ENCODE peak calls at places on chromosomes 5 and 9, in nine cellular contexts. V, X, Y, P, R, I, C, Q and N are unnamed samples.

GRCh38 chr9:90613502-90613901 is 29.1 kb downstream of the DIRAS2 start:
- DNase-seq in V (no peak), X (no peak), Y (no peak), P (no peak), R (no peak), I (no peak), C (no peak), Q (no peak), N (no peak)

GRCh38 chr5:168947212-168947868 is 353.6 kb downstream of the SLIT3 start:
- DNase-seq in V (no peak), X (no peak), Y (peak; percentile 20), P (peak; percentile 3), R (peak; percentile 55), I (no peak), C (peak; percentile 10), Q (peak; percentile 74), N (peak; percentile 16)

GRCh38 chr9:10048994-10049393 is 563.8 kb downstream of the PTPRD start:
- DNase-seq in V (no peak), X (no peak), Y (no peak), P (no peak), R (no peak), I (no peak), C (no peak), Q (no peak), N (no peak)

GRCh38 chr5:143261748-143262392 is 141.6 kb downstream of the NR3C1 start:
- DNase-seq in V (no peak), X (no peak), Y (no peak), P (no peak), R (no peak), I (no peak), C (no peak), Q (peak; percentile 88), N (no peak)

GRCh38 chr9:27626629-27627564 is 53.6 kb upstream of the C9orf72 start:
- DNase-seq in V (no peak), X (no peak), Y (no peak), P (no peak), R (no peak), I (no peak), C (no peak), Q (no peak), N (no peak)

GRCh38 chr5:122661496-122662180 is 113.2 kb upstream of the SNX2 start:
- DNase-seq in V (no peak), X (no peak), Y (no peak), P (no peak), R (no peak), I (no peak), C (no peak), Q (peak; percentile 28), N (no peak)

GRCh38 chr9:97668485-97668884 is 28.7 kb downstream of the XPA start:
- DNase-seq in V (no peak), X (no peak), Y (no peak), P (no peak), R (no peak), I (no peak), C (no peak), Q (no peak), N (no peak)

GRCh38 chr5:68452286-68452685 is 236.7 kb downstream of the PIK3R1 start:
- DNase-seq in V (no peak), X (no peak), Y (no peak), P (no peak), R (no peak), I (no peak), C (no peak), Q (no peak), N (no peak)

GRCh38 chr5:158812381-158812780 is 287.3 kb downstream of the EBF1 start:
- DNase-seq in V (no peak), X (peak; percentile 32), Y (no peak), P (no peak), R (no peak), I (no peak), C (peak; percentile 37), Q (no peak), N (no peak)

GRCh38 chr5:102611312-102611711 is 112.5 kb upstream of the SLCO6A1 start:
- DNase-seq in V (no peak), X (no peak), Y (no peak), P (no peak), R (no peak), I (no peak), C (no peak), Q (peak; percentile 7), N (no peak)

GRCh38 chr5:123868267-123868666 is 356.3 kb downstream of the CSNK1G3 start:
- DNase-seq in V (peak; percentile 30), X (no peak), Y (no peak), P (no peak), R (no peak), I (no peak), C (no peak), Q (no peak), N (no peak)